ENCODE peak calls at places on chromosome 18, in five cellular contexts. P, K, S, B and G are unnamed samples. For H3K4me1 and H3K36me3, the result is how much of the 10 kb centered on the place peaks cover.

GRCh38 chr18:48922801-48923730 is 27.7 kb downstream of the SMAD7 start:
- DNase-seq in K (peak), P (no peak), S (peak), B (peak), G (no peak)

GRCh38 chr18:48292229-48292628 is 117.0 kb downstream of the ZBTB7C start:
- DNase-seq in S (no peak), K (no peak), B (no peak), P (no peak), G (no peak)

GRCh38 chr18:35407871-35408481 is 30.8 kb upstream of the ZNF396 start:
- DNase-seq in K (peak), B (no peak), S (no peak), P (peak), G (peak)

GRCh38 chr18:7452331-7452730 is 114.8 kb upstream of the PTPRM start:
- DNase-seq in S (no peak), K (no peak), B (no peak), P (no peak), G (peak)

GRCh38 chr18:78767648-78768071 is 212.0 kb upstream of the SALL3 start:
- DNase-seq in P (no peak), K (no peak), B (no peak), S (peak), G (no peak)

GRCh38 chr18:48607049-48607984 is 68.5 kb downstream of the CTIF start:
- DNase-seq in P (no peak), K (peak), S (no peak), B (peak), G (no peak)

GRCh38 chr18:34401775-34402174 is 177.1 kb upstream of the NOL4 start:
- DNase-seq in B (no peak), P (no peak), S (no peak), K (no peak), G (no peak)

GRCh38 chr18:48313803-48314202 is 95.4 kb downstream of the ZBTB7C start:
- DNase-seq in K (no peak), B (no peak), P (no peak), S (no peak), G (no peak)

GRCh38 chr18:49491534-49491856 is 4.5 kb upstream of the C18orf32 start:
- DNase-seq in K (no peak), S (no peak), P (no peak), B (no peak), G (no peak)

GRCh38 chr18:58213931-58214431 is 170.0 kb downstream of the NEDD4L start:
- DNase-seq in P (no peak), K (no peak), S (no peak), B (no peak), G (no peak)

GRCh38 chr18:74930616-74931015 is 278.3 kb downstream of the PTGR3 start:
- DNase-seq in P (no peak), S (no peak), K (no peak), B (no peak), G (no peak)

GRCh38 chr18:48951448-48952286 is 902 bp upstream of the SMAD7 start:
- DNase-seq in S (peak), B (peak), K (peak), P (peak), G (peak)

DNA sequence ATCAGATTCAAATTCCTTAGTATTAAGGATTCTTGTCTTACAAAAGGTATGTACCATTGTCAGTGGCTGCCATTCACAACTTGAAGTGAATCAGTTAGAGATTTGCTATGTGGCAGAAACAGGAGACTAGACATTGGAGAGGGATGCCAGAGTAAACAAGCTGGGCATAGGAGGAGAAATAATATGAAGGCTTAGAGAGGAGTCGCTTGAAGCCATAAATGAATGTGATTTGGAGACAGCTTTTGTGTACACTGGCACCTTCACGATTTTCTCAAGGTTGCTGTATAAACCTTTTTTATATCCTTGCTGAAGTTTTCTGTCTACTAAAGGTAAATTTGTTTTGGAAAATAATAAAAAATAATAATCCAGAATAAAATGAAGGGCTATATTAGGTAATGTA is 498.3 kb upstream of the SETBP1 start:
- DNase-seq in P (no peak), K (no peak), B (no peak), S (no peak), G (no peak)
- H3K4me1 ChIP-seq in P (under half), K (under half), B (under half), S (under half), G (under half)

GRCh38 chr18:2606335-2606734 is 35.0 kb downstream of the NDC80 start:
- DNase-seq in K (no peak), B (no peak), S (no peak), P (no peak), G (no peak)

GRCh38 chr18:2597639-2598038 is 26.3 kb downstream of the NDC80 start:
- DNase-seq in P (no peak), B (no peak), K (no peak), S (no peak), G (no peak)

DNA sequence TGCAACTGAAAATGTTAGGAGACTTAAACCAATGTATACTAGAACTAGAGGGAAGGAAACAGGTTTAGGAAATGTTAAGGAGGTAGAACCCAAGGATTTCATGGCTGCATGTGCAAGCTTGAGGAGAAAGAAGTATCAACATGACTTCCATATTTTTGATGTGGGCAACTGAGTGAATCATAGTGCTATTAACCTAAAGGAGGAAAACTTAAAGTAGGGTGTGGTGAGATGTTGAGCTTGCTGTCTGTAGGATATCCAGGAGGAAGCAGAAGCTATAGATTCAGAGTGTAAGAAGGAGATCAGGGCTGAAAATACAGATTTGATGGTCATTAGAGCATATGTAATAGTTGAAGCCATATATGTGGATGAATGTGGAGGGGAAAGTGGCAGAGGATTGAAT is 31.5 kb downstream of the NDC80 start:
- DNase-seq in S (no peak), P (no peak), K (no peak), B (no peak), G (no peak)
- H3K36me3 ChIP-seq in S (under half), P (under half), K (under half), B (under half), G (half or more)

GRCh38 chr18:11581286-11581685 is 28.1 kb upstream of the SLC35G4 start:
- DNase-seq in P (no peak), K (no peak), S (no peak), B (no peak), G (no peak)
- H3K4me1 ChIP-seq in P (under half), K (under half), S (under half), B (under half), G (under half)

DNA sequence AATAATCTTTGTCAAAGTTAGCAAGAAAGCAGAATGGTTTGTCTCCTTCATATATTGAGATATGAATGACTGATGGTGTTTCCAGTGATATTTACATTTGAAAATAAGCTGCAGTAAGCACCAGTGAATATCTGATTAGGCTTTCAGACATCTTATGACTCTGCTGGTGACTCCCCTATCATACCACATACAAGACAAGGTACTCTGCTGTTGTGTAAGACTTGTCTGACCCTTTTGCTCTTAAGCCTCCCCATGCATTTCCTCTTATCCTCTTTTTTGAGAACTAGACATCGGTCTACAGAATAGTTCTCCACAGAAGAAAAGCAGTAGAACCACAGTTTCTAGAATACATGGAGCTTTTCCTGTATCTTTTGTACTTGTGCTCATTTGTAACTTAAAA is 9.3 kb downstream of the POLI start:
- DNase-seq in P (no peak), K (no peak), B (no peak), S (no peak), G (no peak)
- H3K36me3 ChIP-seq in P (under half), K (under half), B (half or more), S (half or more), G (half or more)

GRCh38 chr18:63191413-63191812 is 128.2 kb downstream of the BCL2 start:
- DNase-seq in S (no peak), P (no peak), B (no peak), K (no peak), G (no peak)
- H3K4me1 ChIP-seq in S (under half), P (under half), B (under half), K (under half), G (under half)